ENCODE peak calls at places on chromosomes 2 and 18, in six cellular contexts. J is epithelial cell of esophagus, L is H9, W is stomach, E is astrocyte of the spinal cord, Q is Panc1. B is an unnamed sample.

GRCh38 chr18:3340015-3340681 is 78.2 kb downstream of the MYL12B start:
- DNase-seq in L (no peak), Q (no peak), W (no peak), E (no peak), J (peak; percentile 33), B (no peak)

GRCh38 chr2:23399674-23400261 is 14.8 kb downstream of the KLHL29 start:
- DNase-seq in Q (no peak), L (no peak), E (no peak), J (no peak), W (no peak), B (no peak)

GRCh38 chr2:26942543-26943295 is 27.7 kb upstream of the MAPRE3 start:
- DNase-seq in L (peak; percentile 86), W (peak; percentile 72), J (peak; percentile 67), E (peak; percentile 41), Q (peak; percentile 28), B (no peak)

GRCh38 chr18:1663879-1664705 is 759.4 kb downstream of the ADCYAP1 start:
- DNase-seq in W (peak; percentile 34), Q (peak; percentile 7), J (peak; percentile 46), L (peak; percentile 72), E (peak; percentile 15), B (no peak)

GRCh38 chr2:241461693-241462677 is 46.4 kb downstream of the STK25 start:
- DNase-seq in Q (no peak), J (no peak), E (no peak), W (peak; percentile 67), L (no peak), B (no peak)

GRCh38 chr2:195390686-195391085 is 266.3 kb upstream of the SLC39A10 start:
- DNase-seq in W (no peak), Q (no peak), J (no peak), L (no peak), E (no peak), B (no peak)

GRCh38 chr2:232085179-232085578 is 123.7 kb downstream of the DIS3L2 start:
- DNase-seq in Q (no peak), J (no peak), W (no peak), E (no peak), L (no peak), B (no peak)

GRCh38 chr18:2570772-2571199 is 519 bp downstream of the METTL4 start:
- DNase-seq in Q (peak; percentile 17), W (peak; percentile 67), L (peak; percentile 77), J (peak; percentile 71), E (peak; percentile 79), B (no peak)

GRCh38 chr2:128236491-128237035 is 82.1 kb downstream of the HS6ST1 start:
- DNase-seq in J (peak; percentile 62), W (no peak), E (peak; percentile 83), Q (no peak), L (no peak), B (no peak)

GRCh38 chr18:13246121-13246520 is 27.6 kb downstream of the LDLRAD4 start:
- DNase-seq in L (no peak), W (no peak), E (no peak), J (no peak), Q (no peak), B (no peak)

GRCh38 chr2:113251118-113251517 is 27.6 kb downstream of the PAX8 start:
- DNase-seq in J (no peak), Q (no peak), L (no peak), W (no peak), E (no peak), B (no peak)

GRCh38 chr2:45993476-45993991 is 303.7 kb upstream of the EPAS1 start:
- DNase-seq in J (peak; percentile 85), Q (peak; percentile 55), W (peak; percentile 75), E (peak; percentile 80), L (peak; percentile 72), B (peak; percentile 56)

GRCh38 chr2:131105950-131106801 is 1.0 kb downstream of the PLEKHB2 start:
- DNase-seq in W (peak; percentile 42), E (peak; percentile 27), J (peak; percentile 65), Q (no peak), L (no peak), B (no peak)

GRCh38 chr18:53771664-53772063 is 452.8 kb downstream of the MBD2 start:
- DNase-seq in E (no peak), L (no peak), J (no peak), Q (no peak), W (no peak), B (no peak)

GRCh38 chr2:217142649-217143266 is 282.9 kb upstream of the TNP1 start:
- DNase-seq in J (peak; percentile 51), Q (no peak), W (no peak), E (peak; percentile 21), L (peak; percentile 51), B (no peak)

GRCh38 chr18:34928068-34928753 is 113.0 kb upstream of the MAPRE2 start:
- DNase-seq in L (no peak), J (no peak), E (no peak), Q (no peak), W (no peak), B (no peak)

GRCh38 chr2:230901006-230901405 is 24.0 kb downstream of the GPR55 start:
- DNase-seq in L (no peak), E (no peak), J (no peak), Q (no peak), W (no peak), B (no peak)

GRCh38 chr2:1571477-1572417 is 158.5 kb downstream of the TPO start:
- DNase-seq in E (no peak), L (peak; percentile 9), J (no peak), W (no peak), Q (no peak), B (no peak)

GRCh38 chr2:31736695-31737454 is 156.1 kb upstream of the SRD5A2 start:
- DNase-seq in L (no peak), J (no peak), Q (no peak), E (no peak), W (peak; percentile 84), B (no peak)

GRCh38 chr2:203873921-203874631 is 6.5 kb downstream of the CTLA4 start:
- DNase-seq in L (no peak), J (peak; percentile 35), E (peak; percentile 9), Q (no peak), W (no peak), B (no peak)

GRCh38 chr18:4468515-4468914 is 13.4 kb upstream of the DLGAP1 start:
- DNase-seq in J (no peak), Q (no peak), W (no peak), E (no peak), L (no peak), B (no peak)

GRCh38 chr2:142180820-142181533 is 50.2 kb upstream of the LRP1B start:
- DNase-seq in Q (no peak), J (peak; percentile 55), E (no peak), W (no peak), L (peak; percentile 86), B (no peak)

GRCh38 chr2:212863185-212863588 is 288.2 kb downstream of the IKZF2 start:
- DNase-seq in E (peak; percentile 25), J (peak; percentile 62), Q (no peak), L (peak; percentile 64), W (peak; percentile 33), B (peak; percentile 24)

GRCh38 chr2:75998451-75998850 is 287.7 kb upstream of the GCFC2 start:
- DNase-seq in W (no peak), Q (no peak), E (no peak), J (no peak), L (no peak), B (no peak)

DNA sequence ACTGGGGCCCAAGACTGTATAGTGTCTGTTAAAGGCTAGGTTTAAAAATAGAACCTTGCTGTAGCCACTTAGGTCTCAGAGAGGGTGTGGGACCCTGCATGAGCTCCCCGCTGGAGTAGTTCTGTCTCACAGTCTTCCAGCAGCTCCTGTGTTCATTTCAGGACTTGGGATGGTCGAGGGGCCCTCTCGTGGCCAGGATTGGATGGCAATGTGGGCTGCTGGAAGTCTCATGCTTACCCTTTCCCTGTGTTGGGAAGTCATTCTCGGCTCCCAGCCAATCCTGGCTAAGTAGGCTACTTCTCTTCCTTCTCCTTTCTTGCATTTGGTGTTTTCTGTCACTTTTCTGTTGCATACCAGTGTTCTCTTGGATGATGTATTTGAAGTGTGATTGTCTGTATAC is 284.0 kb upstream of the GCFC2 start:
- DNase-seq in W (no peak), L (peak; percentile 59), J (no peak), Q (no peak), E (no peak), B (no peak)
- TF ChIP-seq CTCF in W (no peak), L (peak; percentile 48), J (peak; percentile 3), Q (no peak), E (no peak), B (peak; percentile 4)

DNA sequence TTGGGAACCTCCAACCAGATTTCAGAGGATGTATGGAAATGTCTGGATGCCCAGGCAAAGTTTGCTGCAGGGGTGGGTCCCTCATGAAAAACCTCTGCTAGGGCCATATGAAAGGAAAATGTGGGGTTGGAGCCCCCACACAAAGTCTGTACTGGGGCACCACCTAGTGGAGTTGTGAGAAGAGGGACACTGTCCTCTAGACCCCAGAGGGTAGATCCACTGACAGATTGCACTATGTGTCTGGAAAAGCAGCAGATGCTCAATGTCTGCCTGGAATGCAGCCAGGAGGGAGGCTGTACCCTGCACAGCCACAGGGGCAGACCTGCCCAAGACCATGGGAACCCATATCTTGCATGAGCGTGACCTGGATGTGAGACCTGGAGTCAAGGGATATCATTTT is 573.7 kb upstream of the NXPH2 start:
- DNase-seq in Q (no peak), E (no peak), L (no peak), J (no peak), W (no peak), B (no peak)
- TF ChIP-seq CTCF in Q (no peak), E (no peak), L (peak; percentile 38), J (no peak), W (no peak), B (no peak)

DNA sequence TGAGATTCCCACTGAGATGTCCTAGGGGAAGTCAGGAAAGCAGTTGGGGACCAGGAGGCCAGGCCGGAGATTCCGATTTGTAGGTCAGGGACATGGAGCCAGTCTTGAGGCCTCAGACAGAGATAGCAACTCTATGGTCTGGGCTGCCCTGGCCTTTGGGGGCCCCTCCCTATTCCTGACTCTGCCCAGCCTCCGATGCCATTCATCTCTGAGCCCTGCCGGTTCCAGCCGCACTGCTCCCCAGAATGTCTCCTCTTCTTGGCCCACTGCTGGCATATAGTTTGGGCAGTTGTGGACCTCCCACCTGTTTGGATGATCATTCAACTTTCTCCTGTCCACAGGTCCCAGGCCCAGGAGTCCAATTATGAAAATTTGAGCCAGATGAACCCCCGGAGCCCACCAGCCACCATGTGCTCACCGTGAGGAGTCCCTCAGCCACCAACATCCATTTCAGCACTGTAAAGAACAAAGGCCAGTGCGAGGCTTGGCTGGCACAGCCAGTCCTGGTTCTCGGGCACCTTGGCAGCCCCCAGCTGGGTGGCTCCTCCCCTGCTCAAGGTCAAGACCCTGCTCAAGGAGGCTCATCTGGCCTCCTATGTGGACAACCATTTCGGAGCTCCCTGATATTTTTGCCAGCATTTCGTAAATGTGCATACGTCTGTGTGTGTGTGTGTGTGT is 16.4 kb downstream of the SIGLEC15 start:
- DNase-seq in Q (no peak), E (no peak), L (no peak), W (no peak), J (no peak), B (no peak)
- TF ChIP-seq CTCF in Q (no peak), E (no peak), L (no peak), W (no peak), J (no peak), B (no peak)

DNA sequence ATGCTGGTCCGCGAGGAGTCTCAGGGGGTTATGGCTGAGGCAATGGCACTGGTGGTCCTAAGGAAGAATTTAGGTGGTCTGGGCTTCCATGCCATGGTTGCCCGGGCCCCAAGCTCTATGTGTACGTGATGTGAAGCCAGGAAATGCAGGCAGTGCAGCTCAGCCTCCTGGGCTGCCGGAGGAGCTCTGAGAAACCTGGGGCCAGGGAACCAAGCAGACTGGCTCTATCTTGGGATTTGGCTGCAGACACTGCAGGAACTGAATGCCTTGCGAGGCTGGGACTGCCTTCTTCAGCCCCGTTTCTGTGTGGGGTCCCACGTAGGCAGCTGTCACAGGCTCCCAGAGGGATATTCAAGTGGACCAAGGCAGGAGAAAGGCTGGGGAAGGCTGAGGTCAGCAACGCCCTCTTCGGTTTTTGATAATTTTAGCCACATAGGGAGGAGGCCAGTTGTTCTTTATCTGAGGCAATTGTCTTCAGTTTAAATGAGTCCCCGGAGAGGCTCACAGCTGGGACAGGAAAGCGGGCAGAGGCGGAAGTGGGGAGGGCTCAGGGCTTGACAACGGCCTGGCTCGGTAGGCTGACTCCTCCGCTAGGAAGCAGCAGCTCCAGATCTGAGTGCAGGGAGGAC is 77.7 kb downstream of the RHOB start:
- DNase-seq in W (no peak), L (no peak), Q (no peak), J (no peak), E (no peak), B (peak; percentile 41)
- TF ChIP-seq CTCF in W (no peak), L (no peak), Q (no peak), J (no peak), E (no peak), B (no peak)